ENCODE peak calls at places on chromosomes 5 and 9, in eight cellular contexts. R is mammary epithelial cell; D is T follicular helper cell; X is T-helper 9 cell; P is GM23338; N is EH; J is left ventricle myocardium superior; T is activated CD8-positive, alpha-beta memory T cell treated with anti-CD3 and anti-CD28 coated beads for 24 hours. Y is an unnamed sample.

GRCh38 chr5:157177935-157178334 is 2.7 kb upstream of the ITK start:
- DNase-seq in J (no peak), T (peak), R (no peak), N (no peak), D (no peak), P (no peak), X (no peak), Y (no peak)

GRCh38 chr9:129278391-129279237 is 100.6 kb upstream of the IER5L start:
- DNase-seq in D (no peak), J (no peak), P (peak), X (no peak), N (peak), T (no peak), R (peak), Y (peak)

GRCh38 chr5:40813698-40814281 is 15.6 kb upstream of the PRKAA1 start:
- DNase-seq in R (no peak), N (no peak), J (no peak), X (no peak), D (no peak), P (no peak), T (no peak), Y (no peak)

GRCh38 chr5:103840600-103840999 is 278.0 kb upstream of the NUDT12 start:
- DNase-seq in D (no peak), R (no peak), P (no peak), X (no peak), N (peak), T (no peak), J (no peak), Y (no peak)

GRCh38 chr5:116032094-116032517 is at the start of gene ARL14EPL:
- DNase-seq in D (no peak), P (peak), T (no peak), J (no peak), R (peak), N (peak), X (no peak), Y (no peak)

GRCh38 chr9:127684576-127684975 is 22.2 kb upstream of the CFAP157 start:
- DNase-seq in X (no peak), T (no peak), N (peak), J (no peak), D (no peak), P (no peak), R (peak), Y (no peak)

GRCh38 chr5:139100825-139101224 is 97.3 kb downstream of the SIL1 start:
- DNase-seq in D (no peak), X (no peak), P (no peak), R (peak), J (no peak), N (peak), T (no peak), Y (no peak)

GRCh38 chr9:19618816-19619215 is 170.0 kb downstream of the SLC24A2 start:
- DNase-seq in T (no peak), D (no peak), R (no peak), P (no peak), N (no peak), X (no peak), J (no peak), Y (no peak)

GRCh38 chr5:123438902-123439301 is 15.7 kb upstream of the CEP120 start:
- DNase-seq in N (peak), T (no peak), R (peak), D (no peak), P (no peak), J (no peak), X (no peak), Y (no peak)

GRCh38 chr5:43314724-43315123 is 1.5 kb upstream of the HMGCS1 start:
- DNase-seq in T (no peak), J (no peak), D (no peak), X (no peak), N (no peak), P (no peak), R (no peak), Y (no peak)

GRCh38 chr5:131647078-131647769 is 12.2 kb upstream of the RAPGEF6 start:
- DNase-seq in T (no peak), P (no peak), J (no peak), N (no peak), D (no peak), X (no peak), R (no peak), Y (no peak)